ENCODE peak calls at places on chromosomes 5 and 9, in four cellular contexts. T is HTR-8/SVneo; R is stimulated activated CD4-positive, alpha-beta T cell treated with anti-CD3 and anti-CD28 coated beads, Interleukin-15, amount 100 ng/mL, for 48 hours; I is RWPE2. U is an unnamed sample.

GRCh38 chr5:9898319-9898718 is 268.2 kb upstream of the TAS2R1 start:
- DNase-seq in T (peak), R (no peak), I (no peak), U (no peak)

GRCh38 chr9:103714992-103715391 is 379.1 kb upstream of the SMC2 start:
- DNase-seq in T (no peak), R (no peak), I (no peak), U (no peak)

GRCh38 chr5:120465281-120465961 is 1.3 kb downstream of the PRR16 start:
- DNase-seq in T (peak), R (no peak), I (peak), U (no peak)

GRCh38 chr5:112848116-112848811 is 12.8 kb upstream of the SRP19 start:
- DNase-seq in T (peak), R (no peak), I (no peak), U (peak)

GRCh38 chr9:136339173-136339957 is 12.0 kb downstream of the GPSM1 start:
- DNase-seq in T (no peak), R (peak), I (no peak), U (peak)

GRCh38 chr9:136634904-136635303 is 27.8 kb upstream of the EGFL7 start:
- DNase-seq in T (no peak), R (no peak), I (no peak), U (no peak)

GRCh38 chr9:123267481-123268239 is 726 bp downstream of the STRBP start:
- DNase-seq in T (no peak), R (no peak), I (no peak), U (no peak)

GRCh38 chr5:132281856-132282614 is 12.2 kb upstream of the SLC22A4 start:
- DNase-seq in T (no peak), R (no peak), I (no peak), U (no peak)

GRCh38 chr5:127076730-127077129 is 3.4 kb upstream of the C5orf63 start:
- DNase-seq in T (no peak), R (no peak), I (no peak), U (no peak)

GRCh38 chr5:157265714-157266285 is at the start of gene CYFIP2:
- DNase-seq in T (peak), R (peak), I (no peak), U (peak)

GRCh38 chr5:61702784-61703183 is 370.7 kb downstream of the ZSWIM6 start:
- DNase-seq in T (no peak), R (no peak), I (no peak), U (no peak)

GRCh38 chr9:130185494-130186005 is 13.3 kb downstream of the NCS1 start:
- DNase-seq in T (no peak), R (no peak), I (peak), U (peak)

GRCh38 chr5:97629281-97629680 is 446.2 kb upstream of the RIOK2 start:
- DNase-seq in T (peak), R (no peak), I (no peak), U (peak)

GRCh38 chr5:176402684-176403083 is 13.7 kb downstream of the CLTB start:
- DNase-seq in T (no peak), R (no peak), I (no peak), U (no peak)

GRCh38 chr9:128222026-128222425 is 18.8 kb downstream of the DNM1 start:
- DNase-seq in T (no peak), R (no peak), I (no peak), U (no peak)

GRCh38 chr5:124705577-124705976 is 40.9 kb downstream of the ZNF608 start:
- DNase-seq in T (no peak), R (no peak), I (no peak), U (no peak)

GRCh38 chr5:136087961-136088871 is 44.4 kb upstream of the SMAD5 start:
- DNase-seq in T (no peak), R (no peak), I (no peak), U (peak)

GRCh38 chr5:96517294-96517693 is 84.2 kb upstream of the PCSK1 start:
- DNase-seq in T (no peak), R (no peak), I (no peak), U (no peak)

GRCh38 chr5:129904667-129905466 is 602 bp downstream of the CHSY3 start:
- DNase-seq in T (no peak), R (no peak), I (peak), U (no peak)

GRCh38 chr9:34332370-34332964 is 3.1 kb downstream of the NUDT2 start:
- DNase-seq in T (no peak), R (no peak), I (no peak), U (peak)

GRCh38 chr5:177132504-177133118 is 962 bp upstream of the NSD1 start:
- DNase-seq in T (no peak), R (no peak), I (no peak), U (no peak)

GRCh38 chr5:151115272-151115905 is 34.6 kb upstream of the TNIP1 start:
- DNase-seq in T (peak), R (peak), I (no peak), U (peak)

GRCh38 chr5:41924872-41925554 is at the start of gene FBXO4:
- DNase-seq in T (peak), R (peak), I (peak), U (peak)

GRCh38 chr9:599933-600461 is 241.5 kb upstream of the DMRT1 start:
- DNase-seq in T (no peak), R (no peak), I (no peak), U (no peak)